ENCODE peak calls at places on chromosomes 12 and 14, in six cellular contexts. One of them, this sample, is unnamed.

GRCh38 chr12:29582677-29583076 is 85.2 kb upstream of the OVCH1 start:
- DNase-seq in body of pancreas: peak
- DNase-seq in A549: no peak
- DNase-seq in stomach: peak
- DNase-seq in heart left ventricle: no peak
- DNase-seq in Peyer's patch: no peak
- DNase-seq in this sample: no peak

GRCh38 chr12:12716151-12716844 is 870 bp upstream of the CDKN1B start:
- DNase-seq in body of pancreas: peak
- DNase-seq in A549: peak
- DNase-seq in stomach: no peak
- DNase-seq in heart left ventricle: no peak
- DNase-seq in Peyer's patch: peak
- DNase-seq in this sample: no peak

GRCh38 chr14:99774526-99775307 is 18.5 kb upstream of the EML1 start:
- DNase-seq in body of pancreas: peak
- DNase-seq in A549: no peak
- DNase-seq in stomach: peak
- DNase-seq in heart left ventricle: no peak
- DNase-seq in Peyer's patch: peak
- DNase-seq in this sample: peak

GRCh38 chr12:118355838-118356237 is 16.9 kb downstream of the TAOK3 start:
- DNase-seq in body of pancreas: no peak
- DNase-seq in A549: no peak
- DNase-seq in stomach: no peak
- DNase-seq in heart left ventricle: no peak
- DNase-seq in Peyer's patch: no peak
- DNase-seq in this sample: no peak

GRCh38 chr12:64682572-64683277 is 72.4 kb downstream of the RASSF3 start:
- DNase-seq in body of pancreas: no peak
- DNase-seq in A549: peak
- DNase-seq in stomach: no peak
- DNase-seq in heart left ventricle: no peak
- DNase-seq in Peyer's patch: no peak
- DNase-seq in this sample: peak

GRCh38 chr12:94815958-94816357 is 165.6 kb upstream of the TMCC3 start:
- DNase-seq in body of pancreas: no peak
- DNase-seq in A549: no peak
- DNase-seq in stomach: no peak
- DNase-seq in heart left ventricle: no peak
- DNase-seq in Peyer's patch: peak
- DNase-seq in this sample: no peak

GRCh38 chr12:63857771-63858670 is 13.5 kb downstream of the SRGAP1 start:
- DNase-seq in body of pancreas: no peak
- DNase-seq in A549: peak
- DNase-seq in stomach: no peak
- DNase-seq in heart left ventricle: no peak
- DNase-seq in Peyer's patch: no peak
- DNase-seq in this sample: no peak

GRCh38 chr12:23756416-23756815 is 193.1 kb downstream of the SOX5 start:
- DNase-seq in body of pancreas: no peak
- DNase-seq in A549: no peak
- DNase-seq in stomach: no peak
- DNase-seq in heart left ventricle: no peak
- DNase-seq in Peyer's patch: no peak
- DNase-seq in this sample: no peak

GRCh38 chr12:54259194-54260011 is 20.5 kb downstream of the CBX5 start:
- DNase-seq in body of pancreas: peak
- DNase-seq in A549: peak
- DNase-seq in stomach: peak
- DNase-seq in heart left ventricle: peak
- DNase-seq in Peyer's patch: peak
- DNase-seq in this sample: peak

GRCh38 chr12:132559652-132560420 is 50.5 kb downstream of the LRCOL1 start:
- DNase-seq in body of pancreas: peak
- DNase-seq in A549: peak
- DNase-seq in stomach: peak
- DNase-seq in heart left ventricle: no peak
- DNase-seq in Peyer's patch: peak
- DNase-seq in this sample: peak

GRCh38 chr14:65403231-65403630 is 9.3 kb upstream of the FUT8 start:
- DNase-seq in body of pancreas: no peak
- DNase-seq in A549: no peak
- DNase-seq in stomach: no peak
- DNase-seq in heart left ventricle: no peak
- DNase-seq in Peyer's patch: no peak
- DNase-seq in this sample: no peak

GRCh38 chr14:69090187-69090789 is 62.6 kb downstream of the DCAF5 start:
- DNase-seq in body of pancreas: peak
- DNase-seq in A549: peak
- DNase-seq in stomach: no peak
- DNase-seq in heart left ventricle: no peak
- DNase-seq in Peyer's patch: peak
- DNase-seq in this sample: no peak

GRCh38 chr14:80764921-80765507 is 176.5 kb downstream of the CEP128 start:
- DNase-seq in body of pancreas: no peak
- DNase-seq in A549: no peak
- DNase-seq in stomach: no peak
- DNase-seq in heart left ventricle: no peak
- DNase-seq in Peyer's patch: no peak
- DNase-seq in this sample: no peak

GRCh38 chr12:129423041-129423580 is 480.7 kb downstream of the TMEM132D start:
- DNase-seq in body of pancreas: no peak
- DNase-seq in A549: no peak
- DNase-seq in stomach: no peak
- DNase-seq in heart left ventricle: no peak
- DNase-seq in Peyer's patch: no peak
- DNase-seq in this sample: no peak

GRCh38 chr12:25438638-25439037 is 114.4 kb downstream of the LMNTD1 start:
- DNase-seq in body of pancreas: no peak
- DNase-seq in A549: no peak
- DNase-seq in stomach: no peak
- DNase-seq in heart left ventricle: no peak
- DNase-seq in Peyer's patch: no peak
- DNase-seq in this sample: no peak

GRCh38 chr12:128570191-128571065 is 253.3 kb downstream of the SLC15A4 start:
- DNase-seq in body of pancreas: no peak
- DNase-seq in A549: no peak
- DNase-seq in stomach: no peak
- DNase-seq in heart left ventricle: no peak
- DNase-seq in Peyer's patch: no peak
- DNase-seq in this sample: no peak

GRCh38 chr12:116067892-116068291 is 209.6 kb downstream of the MED13L start:
- DNase-seq in body of pancreas: no peak
- DNase-seq in A549: no peak
- DNase-seq in stomach: no peak
- DNase-seq in heart left ventricle: no peak
- DNase-seq in Peyer's patch: no peak
- DNase-seq in this sample: no peak

GRCh38 chr12:58502236-58502635 is 418.1 kb downstream of the LRIG3 start:
- DNase-seq in body of pancreas: peak
- DNase-seq in A549: no peak
- DNase-seq in stomach: no peak
- DNase-seq in heart left ventricle: no peak
- DNase-seq in Peyer's patch: no peak
- DNase-seq in this sample: no peak

GRCh38 chr12:126719886-126720666 is 1546.9 kb upstream of the TMEM132C start:
- DNase-seq in body of pancreas: no peak
- DNase-seq in A549: no peak
- DNase-seq in stomach: no peak
- DNase-seq in heart left ventricle: no peak
- DNase-seq in Peyer's patch: no peak
- DNase-seq in this sample: no peak

GRCh38 chr14:35352274-35353233 is 52.0 kb downstream of the NFKBIA start:
- DNase-seq in body of pancreas: no peak
- DNase-seq in A549: no peak
- DNase-seq in stomach: no peak
- DNase-seq in heart left ventricle: no peak
- DNase-seq in Peyer's patch: no peak
- DNase-seq in this sample: no peak

GRCh38 chr14:77245820-77246219 is 25.2 kb downstream of the NGB start:
- DNase-seq in body of pancreas: no peak
- DNase-seq in A549: no peak
- DNase-seq in stomach: no peak
- DNase-seq in heart left ventricle: no peak
- DNase-seq in Peyer's patch: no peak
- DNase-seq in this sample: no peak
- TF ChIP-seq CTCF in body of pancreas: no peak
- TF ChIP-seq CTCF in A549: no peak
- TF ChIP-seq CTCF in stomach: no peak
- TF ChIP-seq CTCF in heart left ventricle: no peak
- TF ChIP-seq CTCF in Peyer's patch: no peak
- TF ChIP-seq CTCF in this sample: no peak

GRCh38 chr12:111838353-111838752 is 3.7 kb upstream of the MAPKAPK5 start:
- DNase-seq in body of pancreas: no peak
- DNase-seq in A549: no peak
- DNase-seq in stomach: no peak
- DNase-seq in heart left ventricle: no peak
- DNase-seq in Peyer's patch: no peak
- DNase-seq in this sample: no peak

GRCh38 chr12:111841236-111841749 is 735 bp upstream of the MAPKAPK5 start:
- DNase-seq in body of pancreas: no peak
- DNase-seq in A549: no peak
- DNase-seq in stomach: no peak
- DNase-seq in heart left ventricle: no peak
- DNase-seq in Peyer's patch: no peak
- DNase-seq in this sample: no peak

GRCh38 chr12:111842556-111843396 is 748 bp downstream of the MAPKAPK5 start:
- DNase-seq in body of pancreas: peak
- DNase-seq in A549: peak
- DNase-seq in stomach: no peak
- DNase-seq in heart left ventricle: no peak
- DNase-seq in Peyer's patch: peak
- DNase-seq in this sample: no peak

GRCh38 chr12:111841750-111842555 is at the start of gene MAPKAPK5:
- DNase-seq in body of pancreas: peak
- DNase-seq in A549: peak
- DNase-seq in stomach: peak
- DNase-seq in heart left ventricle: peak
- DNase-seq in Peyer's patch: peak
- DNase-seq in this sample: peak

GRCh38 chr12:111840831-111841230 is 1.2 kb upstream of the MAPKAPK5 start:
- DNase-seq in body of pancreas: no peak
- DNase-seq in A549: no peak
- DNase-seq in stomach: no peak
- DNase-seq in heart left ventricle: no peak
- DNase-seq in Peyer's patch: no peak
- DNase-seq in this sample: no peak
- H3K27ac ChIP-seq in body of pancreas: no peak
- H3K27ac ChIP-seq in A549: peak
- H3K27ac ChIP-seq in stomach: peak
- H3K27ac ChIP-seq in heart left ventricle: peak
- H3K27ac ChIP-seq in Peyer's patch: peak
- H3K27ac ChIP-seq in this sample: peak

DNA sequence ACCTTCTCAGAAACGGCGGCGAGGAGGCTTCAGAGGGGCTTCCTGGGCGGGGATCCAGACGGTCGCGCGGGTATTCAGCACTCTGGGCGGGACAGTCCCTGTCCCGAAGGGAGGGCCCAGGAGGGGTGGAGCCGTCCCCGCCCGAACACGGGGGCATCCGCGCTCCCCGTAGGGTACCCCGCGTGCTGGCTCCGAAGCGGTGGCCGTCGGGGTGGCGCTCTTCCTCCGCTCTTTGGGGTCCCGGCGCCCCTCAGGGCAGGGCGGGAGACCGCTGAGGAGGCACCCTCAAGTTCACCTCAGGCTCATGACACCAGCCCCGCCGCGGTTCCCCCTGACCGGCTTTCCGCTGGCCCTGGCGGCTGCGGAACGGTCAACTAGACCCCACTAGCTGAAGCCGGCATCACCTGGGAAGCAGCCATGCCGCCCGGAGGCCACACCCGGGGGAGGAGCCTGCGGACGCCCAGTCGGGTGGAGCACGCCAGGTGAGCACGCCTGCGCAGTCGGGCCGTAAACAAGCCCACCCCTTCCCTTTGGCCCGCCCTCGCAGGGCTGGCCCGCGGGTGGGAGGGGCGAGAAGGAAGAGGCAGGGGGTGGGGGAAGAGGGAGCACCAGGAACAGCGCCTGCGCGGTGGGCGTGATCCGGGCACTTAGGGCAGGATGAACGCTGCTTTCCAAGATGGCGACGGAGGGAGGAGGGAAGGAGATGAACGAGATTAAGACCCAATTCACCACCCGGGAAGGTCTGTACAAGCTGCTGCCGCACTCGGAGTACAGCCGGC is at the start of gene WDR20:
- DNase-seq in body of pancreas: peak
- DNase-seq in A549: peak
- DNase-seq in stomach: peak
- DNase-seq in heart left ventricle: peak
- DNase-seq in Peyer's patch: peak
- DNase-seq in this sample: peak
- TF ChIP-seq POLR2A in body of pancreas: peak
- TF ChIP-seq POLR2A in A549: peak
- TF ChIP-seq POLR2A in stomach: no peak
- TF ChIP-seq POLR2A in heart left ventricle: no peak
- TF ChIP-seq POLR2A in Peyer's patch: no peak
- TF ChIP-seq POLR2A in this sample: peak

GRCh38 chr12:6829532-6830220 is 1.5 kb downstream of the P3H3 start:
- DNase-seq in body of pancreas: peak
- DNase-seq in A549: peak
- DNase-seq in stomach: no peak
- DNase-seq in heart left ventricle: no peak
- DNase-seq in Peyer's patch: peak
- DNase-seq in this sample: no peak
- TF ChIP-seq CTCF in body of pancreas: peak
- TF ChIP-seq CTCF in A549: no peak
- TF ChIP-seq CTCF in stomach: no peak
- TF ChIP-seq CTCF in heart left ventricle: no peak
- TF ChIP-seq CTCF in Peyer's patch: no peak
- TF ChIP-seq CTCF in this sample: no peak